ENCODE peak calls at places on chromosomes 3 and 15, in nine cellular contexts. P is thoracic aorta, N is PC-3, K is neuronal stem cell, V is right atrium auricular region, L is tibial nerve, A is tibial artery, R is upper lobe of right lung, Q is psoas muscle. I is an unnamed sample.

GRCh38 chr3:52277071-52277964 is 1.1 kb downstream of the WDR82 start:
- DNase-seq in P (no peak), N (peak; percentile 65), K (no peak), V (peak; percentile 77), L (peak; percentile 39), A (peak; percentile 87), R (peak; percentile 92), Q (peak; percentile 86), I (no peak)

GRCh38 chr3:80785475-80785874 is 976.0 kb downstream of the GBE1 start:
- DNase-seq in P (no peak), N (peak; percentile 58), K (no peak), V (no peak), L (no peak), A (no peak), R (no peak), Q (no peak), I (peak; percentile 8)

GRCh38 chr3:125300416-125300815 is 74.7 kb downstream of the ZNF148 start:
- DNase-seq in P (no peak), N (peak; percentile 71), K (no peak), V (no peak), L (no peak), A (no peak), R (no peak), Q (no peak), I (peak; percentile 36)

GRCh38 chr3:128336337-128337156 is 130.1 kb downstream of the DNAJB8 start:
- DNase-seq in P (no peak), N (no peak), K (no peak), V (no peak), L (no peak), A (peak; percentile 40), R (peak; percentile 58), Q (no peak), I (peak; percentile 8)

GRCh38 chr15:63502843-63503738 is 1.3 kb upstream of the USP3 start:
- DNase-seq in P (peak; percentile 62), N (peak; percentile 90), K (no peak), V (peak; percentile 97), L (peak; percentile 81), A (peak; percentile 94), R (peak; percentile 97), Q (peak; percentile 91), I (peak; percentile 89)

GRCh38 chr3:149368850-149369497 is 8.5 kb downstream of the TM4SF1 start:
- DNase-seq in P (no peak), N (peak; percentile 72), K (no peak), V (no peak), L (no peak), A (no peak), R (no peak), Q (no peak), I (no peak)

GRCh38 chr3:23859012-23859743 is 53.4 kb downstream of the UBE2E1 start:
- DNase-seq in P (no peak), N (peak; percentile 78), K (no peak), V (no peak), L (no peak), A (no peak), R (no peak), Q (no peak), I (peak; percentile 22)

GRCh38 chr3:53753518-53754183 is 92.6 kb downstream of the CHDH start:
- DNase-seq in P (no peak), N (no peak), K (no peak), V (no peak), L (no peak), A (no peak), R (no peak), Q (no peak), I (no peak)

GRCh38 chr15:32104061-32104980 is 74.0 kb downstream of the CHRNA7 start:
- DNase-seq in P (no peak), N (no peak), K (no peak), V (no peak), L (no peak), A (no peak), R (no peak), Q (no peak), I (no peak)

GRCh38 chr3:197088370-197088769 is 58.8 kb upstream of the MELTF start:
- DNase-seq in P (no peak), N (no peak), K (no peak), V (no peak), L (no peak), A (no peak), R (no peak), Q (no peak), I (no peak)

GRCh38 chr15:74028646-74029045 is 34.1 kb downstream of the PML start:
- DNase-seq in P (no peak), N (no peak), K (no peak), V (no peak), L (no peak), A (no peak), R (no peak), Q (no peak), I (no peak)

GRCh38 chr3:170784406-170784805 is 85.6 kb downstream of the RPL22L1 start:
- DNase-seq in P (no peak), N (no peak), K (no peak), V (no peak), L (no peak), A (no peak), R (no peak), Q (no peak), I (no peak)

GRCh38 chr3:124275421-124275820 is 283.5 kb upstream of the ROPN1 start:
- DNase-seq in P (no peak), N (no peak), K (no peak), V (no peak), L (no peak), A (peak; percentile 86), R (no peak), Q (no peak), I (no peak)

GRCh38 chr15:57554063-57554820 is 37.5 kb upstream of the MYZAP start:
- DNase-seq in P (no peak), N (no peak), K (no peak), V (no peak), L (no peak), A (no peak), R (no peak), Q (no peak), I (peak; percentile 15)

GRCh38 chr3:113454625-113455024 is 13.3 kb upstream of the CFAP44 start:
- DNase-seq in P (no peak), N (no peak), K (no peak), V (no peak), L (no peak), A (no peak), R (no peak), Q (no peak), I (no peak)

GRCh38 chr15:73949496-73949895 is 23.2 kb downstream of the LOXL1 start:
- DNase-seq in P (no peak), N (no peak), K (no peak), V (no peak), L (no peak), A (peak; percentile 61), R (peak; percentile 27), Q (no peak), I (no peak)

DNA sequence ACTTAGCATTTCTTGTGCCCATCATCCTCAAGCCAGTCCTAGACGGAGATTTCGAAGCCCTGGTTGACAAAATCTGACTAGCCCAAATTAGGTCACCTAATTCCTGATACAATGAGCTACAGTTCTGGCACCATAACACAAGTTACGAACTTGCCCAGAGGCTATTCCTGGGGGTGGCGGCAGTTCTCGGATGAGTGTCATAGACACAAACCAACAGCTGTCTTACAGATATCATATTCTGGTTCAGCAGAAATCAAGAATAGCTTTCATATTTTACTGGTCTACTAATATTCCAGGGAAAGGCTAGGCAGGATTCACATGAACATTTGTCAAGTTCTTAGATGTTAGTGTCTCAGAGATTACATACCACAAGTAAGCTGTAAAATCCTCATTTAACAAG is 8.8 kb downstream of the ANAPC13 start:
- DNase-seq in P (no peak), N (no peak), K (no peak), V (no peak), L (no peak), A (no peak), R (no peak), Q (peak; percentile 66), I (no peak)
- H3K4me1 ChIP-seq in P (peaks cover 4% of the 10 kb centered on the region), N (peaks cover 13% of the 10 kb centered on the region), K (peaks cover 3% of the 10 kb centered on the region), V (no peaks in the 10 kb centered on the region), L (peaks cover 4% of the 10 kb centered on the region), A (peaks cover 9% of the 10 kb centered on the region), R (peaks cover 27% of the 10 kb centered on the region), Q (peaks cover 24% of the 10 kb centered on the region), I (peaks cover 18% of the 10 kb centered on the region)

GRCh38 chr3:122576174-122576940 is 1.1 kb upstream of the PARP15 start:
- DNase-seq in P (no peak), N (no peak), K (no peak), V (no peak), L (no peak), A (no peak), R (no peak), Q (no peak), I (no peak)

GRCh38 chr3:122572940-122573412 is 4.5 kb upstream of the PARP15 start:
- DNase-seq in P (no peak), N (peak; percentile 98), K (no peak), V (no peak), L (no peak), A (no peak), R (no peak), Q (no peak), I (peak; percentile 89)

GRCh38 chr3:122578110-122578740 is 775 bp downstream of the PARP15 start:
- DNase-seq in P (no peak), N (no peak), K (no peak), V (no peak), L (no peak), A (no peak), R (no peak), Q (no peak), I (no peak)

GRCh38 chr3:122581622-122582021 is 4.2 kb downstream of the PARP15 start:
- DNase-seq in P (no peak), N (no peak), K (no peak), V (no peak), L (no peak), A (no peak), R (no peak), Q (no peak), I (no peak)

GRCh38 chr3:122577409-122578028 is at the start of gene PARP15:
- DNase-seq in P (no peak), N (no peak), K (no peak), V (no peak), L (no peak), A (no peak), R (peak; percentile 71), Q (peak; percentile 15), I (no peak)
- H3K27ac ChIP-seq in P (no peak within 1 kb of the TSS), N (no peak within 1 kb of the TSS), K (no peak within 1 kb of the TSS), V (peak within 1 kb of the TSS; percentile 60), L (no peak within 1 kb of the TSS), A (no peak within 1 kb of the TSS), R (peak within 1 kb of the TSS; percentile 75), Q (no peak within 1 kb of the TSS), I (no peak within 1 kb of the TSS)

GRCh38 chr3:156826896-156827882 is 1.0 kb downstream of the LEKR1 start:
- DNase-seq in P (no peak), N (no peak), K (no peak), V (no peak), L (no peak), A (no peak), R (no peak), Q (no peak), I (no peak)
- H3K4me1 ChIP-seq in P (no peaks in the 10 kb centered on the region), N (peaks cover 24% of the 10 kb centered on the region), K (no peaks in the 10 kb centered on the region), V (no peaks in the 10 kb centered on the region), L (no peaks in the 10 kb centered on the region), A (peaks cover 6% of the 10 kb centered on the region), R (no peaks in the 10 kb centered on the region), Q (peaks cover 5% of the 10 kb centered on the region), I (peaks cover 26% of the 10 kb centered on the region)

DNA sequence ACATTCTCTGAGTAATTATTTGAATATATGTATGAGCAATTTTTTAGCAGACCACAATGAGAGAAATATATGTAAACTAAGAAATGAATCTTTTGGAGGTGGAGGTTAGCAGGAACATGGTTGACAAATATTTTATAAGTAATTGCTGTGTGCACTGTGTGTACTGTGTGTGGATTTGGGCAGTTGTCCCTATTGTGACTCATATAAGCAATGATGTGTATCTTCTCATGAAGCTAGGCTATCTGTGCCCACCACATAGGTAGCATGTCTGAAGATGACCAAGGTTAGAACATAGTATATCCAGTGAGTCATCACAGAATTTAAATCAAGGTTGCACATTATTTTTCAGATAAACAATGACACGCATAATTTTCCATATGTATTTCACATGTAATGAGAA is 713.9 kb upstream of the GBE1 start:
- DNase-seq in P (no peak), N (peak; percentile 82), K (no peak), V (no peak), L (no peak), A (no peak), R (no peak), Q (no peak), I (no peak)
- H3K27ac ChIP-seq in P (no peak overlapping the region), N (peak overlapping the region; percentile 96), K (no peak overlapping the region), V (no peak overlapping the region), L (no peak overlapping the region), A (no peak overlapping the region), R (no peak overlapping the region), Q (no peak overlapping the region), I (no peak overlapping the region)

I was measured in PC-9.